ENCODE peak calls at places on chromosomes 11 and 22, in seven cellular contexts. Q, S, H, F, K, O and Z are unnamed samples.

GRCh38 chr11:6438979-6439571 is 1.7 kb downstream of the HPX start:
- DNase-seq in S (no peak), F (peak; percentile 64), K (peak; percentile 68), Q (no peak), H (peak; percentile 64), O (peak; percentile 71), Z (no peak)

GRCh38 chr11:18064035-18064434 is 18.0 kb upstream of the TPH1 start:
- DNase-seq in K (no peak), O (no peak), S (no peak), Q (no peak), F (no peak), H (no peak), Z (no peak)

GRCh38 chr11:11995601-11996000 is 12.8 kb downstream of the DKK3 start:
- DNase-seq in F (no peak), Q (no peak), S (no peak), O (no peak), H (no peak), K (no peak), Z (no peak)

GRCh38 chr11:87331273-87331672 is 293.5 kb downstream of the TMEM135 start:
- DNase-seq in Q (no peak), H (peak; percentile 12), S (no peak), O (no peak), K (no peak), F (no peak), Z (no peak)

GRCh38 chr11:86947541-86947940 is 7.7 kb downstream of the FZD4 start:
- DNase-seq in Q (no peak), O (no peak), H (no peak), S (no peak), F (no peak), K (no peak), Z (no peak)

GRCh38 chr11:78219493-78220217 is 30.9 kb downstream of the USP35 start:
- DNase-seq in K (no peak), S (no peak), Q (no peak), H (no peak), O (no peak), F (no peak), Z (no peak)

GRCh38 chr11:64864473-64865285 is 13.7 kb downstream of the EHD1 start:
- DNase-seq in S (peak; percentile 80), O (no peak), F (no peak), Q (no peak), H (peak; percentile 42), K (no peak), Z (peak; percentile 95)

GRCh38 chr22:39814899-39815298 is 78.7 kb downstream of the ENTHD1 start:
- DNase-seq in K (no peak), O (no peak), S (no peak), Q (no peak), F (no peak), H (no peak), Z (no peak)

GRCh38 chr22:28714043-28714442 is 27.6 kb downstream of the CHEK2 start:
- DNase-seq in O (no peak), S (no peak), K (no peak), Q (no peak), H (no peak), F (no peak), Z (no peak)

GRCh38 chr11:93484716-93485115 is 58.5 kb downstream of the SMCO4 start:
- DNase-seq in K (no peak), F (peak; percentile 75), H (no peak), O (no peak), S (peak; percentile 23), Q (no peak), Z (peak; percentile 34)

GRCh38 chr22:49966716-49967332 is 6.3 kb downstream of the PIM3 start:
- DNase-seq in O (peak; percentile 57), H (peak; percentile 51), Q (no peak), S (peak; percentile 53), F (peak; percentile 51), K (no peak), Z (no peak)

GRCh38 chr22:46961591-46962290 is 199.3 kb downstream of the TBC1D22A start:
- DNase-seq in S (no peak), O (no peak), F (no peak), H (no peak), K (no peak), Q (no peak), Z (no peak)

GRCh38 chr11:63761870-63762661 is 6.5 kb downstream of the ZFTA start:
- DNase-seq in Q (peak; percentile 82), O (no peak), S (peak; percentile 30), F (peak; percentile 38), H (no peak), K (no peak), Z (no peak)

GRCh38 chr11:64014361-64014760 is 21.4 kb upstream of the FLRT1 start:
- DNase-seq in Q (no peak), O (no peak), F (no peak), K (no peak), H (no peak), S (no peak), Z (no peak)

GRCh38 chr11:57544566-57544965 is 7.2 kb downstream of the SMTNL1 start:
- DNase-seq in K (no peak), F (no peak), S (no peak), O (no peak), H (no peak), Q (no peak), Z (no peak)

GRCh38 chr22:46604306-46604690 is 15.9 kb upstream of the GRAMD4 start:
- DNase-seq in H (peak; percentile 33), F (no peak), O (peak; percentile 94), S (no peak), Q (no peak), K (no peak), Z (no peak)

GRCh38 chr22:49928571-49929552 is 10.4 kb downstream of the CRELD2 start:
- DNase-seq in O (no peak), H (no peak), K (no peak), S (no peak), Q (no peak), F (no peak), Z (no peak)

GRCh38 chr11:70863988-70864387 is 388.4 kb downstream of the SHANK2 start:
- DNase-seq in S (no peak), H (no peak), O (no peak), Q (no peak), K (no peak), F (no peak), Z (no peak)

GRCh38 chr11:47946682-47947575 is 33.4 kb upstream of the PTPRJ start:
- DNase-seq in O (peak; percentile 90), Q (no peak), F (no peak), S (peak; percentile 64), K (peak; percentile 95), H (peak; percentile 77), Z (peak; percentile 92)
- TF ChIP-seq EP300 in O (peak; percentile 76), Q (no peak), F (peak; percentile 7), S (no peak), K (peak; percentile 76), H (no peak), Z (no peak)

GRCh38 chr22:35621446-35621845 is 4.3 kb upstream of the MB start:
- DNase-seq in H (no peak), Q (no peak), O (no peak), S (no peak), K (no peak), F (no peak), Z (no peak)

GRCh38 chr22:35619336-35620094 is 2.4 kb upstream of the MB start:
- DNase-seq in H (no peak), Q (no peak), F (no peak), K (no peak), S (no peak), O (no peak), Z (no peak)

GRCh38 chr22:35622132-35622913 is 5.2 kb upstream of the MB start:
- DNase-seq in F (peak; percentile 67), Q (no peak), H (no peak), K (peak; percentile 75), O (no peak), S (no peak), Z (no peak)

GRCh38 chr22:35618427-35619223 is 1.5 kb upstream of the MB start:
- DNase-seq in Q (no peak), K (no peak), O (no peak), H (no peak), F (no peak), S (no peak), Z (no peak)

GRCh38 chr22:35620624-35621245 is 3.6 kb upstream of the MB start:
- DNase-seq in K (peak; percentile 39), F (peak; percentile 77), H (no peak), O (no peak), Q (no peak), S (no peak), Z (no peak)
- TF ChIP-seq EP300 in K (no peak), F (peak; percentile 53), H (no peak), O (no peak), Q (no peak), S (no peak), Z (no peak)

GRCh38 chr22:31230155-31230870 is 18.2 kb downstream of the LIMK2 start:
- DNase-seq in H (peak; percentile 48), S (no peak), F (no peak), K (no peak), O (no peak), Q (no peak), Z (no peak)
- TF ChIP-seq EP300 in H (no peak), S (no peak), F (no peak), K (no peak), O (no peak), Q (no peak), Z (peak; percentile 62)

DNA sequence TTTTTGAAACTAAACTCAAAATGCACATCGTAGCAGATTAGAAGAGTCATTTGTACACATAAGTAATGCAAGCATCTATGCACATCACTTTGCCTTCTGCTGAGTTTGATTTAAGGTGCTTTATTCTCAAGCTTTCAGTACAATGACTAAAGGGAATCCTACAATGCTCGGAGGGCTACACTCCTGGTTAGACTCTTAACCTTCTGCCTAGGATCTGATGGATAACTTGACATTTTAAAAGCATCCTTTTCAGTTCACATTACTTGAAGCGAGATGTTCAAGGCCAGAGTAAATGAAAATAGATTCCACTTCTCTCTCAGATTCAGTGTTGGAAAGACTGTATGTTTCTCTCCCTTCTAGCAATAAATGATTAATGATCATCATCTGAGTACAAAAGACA is 259.3 kb upstream of the ANO3 start:
- DNase-seq in K (no peak), O (no peak), H (no peak), F (no peak), Q (no peak), S (no peak), Z (no peak)
- TF ChIP-seq EP300 in K (no peak), O (no peak), H (no peak), F (no peak), Q (no peak), S (no peak), Z (no peak)